ENCODE peak calls at places on chromosomes 11 and 22, in four cellular contexts. H is GM12878, W is SK-N-SH, R is HepG2. I is an unnamed sample.

GRCh38 chr11:94649925-94650623 is 82.9 kb downstream of the PIWIL4 start:
- DNase-seq in H (no peak), W (no peak), R (no peak), I (peak)

GRCh38 chr11:76659672-76660532 is 10.6 kb downstream of the LRRC32 start:
- DNase-seq in H (no peak), W (no peak), R (no peak), I (no peak)

GRCh38 chr11:64970731-64971151 is 1.2 kb downstream of the MAJIN start:
- DNase-seq in H (no peak), W (no peak), R (no peak), I (no peak)

GRCh38 chr11:334264-335033 is 13.8 kb upstream of the IFITM3 start:
- DNase-seq in H (no peak), W (no peak), R (no peak), I (no peak)

GRCh38 chr22:26845016-26845728 is 187.8 kb downstream of the MIAT start:
- DNase-seq in H (no peak), W (no peak), R (no peak), I (no peak)

GRCh38 chr11:115525600-115526006 is 21.4 kb upstream of the CADM1 start:
- DNase-seq in H (no peak), W (no peak), R (peak), I (no peak)

GRCh38 chr11:22666700-22667439 is 459 bp downstream of the GAS2 start:
- DNase-seq in H (no peak), W (peak), R (peak), I (peak)

GRCh38 chr11:57513911-57514537 is 1.5 kb downstream of the SLC43A1 start:
- DNase-seq in H (no peak), W (peak), R (no peak), I (no peak)

GRCh38 chr11:63998558-63999348 is 12.5 kb downstream of the OTUB1 start:
- DNase-seq in H (no peak), W (peak), R (no peak), I (no peak)

GRCh38 chr11:111526501-111526900 is 11.9 kb downstream of the HOATZ start:
- DNase-seq in H (no peak), W (no peak), R (no peak), I (no peak)

GRCh38 chr22:18096823-18097222 is 13.8 kb upstream of the TUBA8 start:
- DNase-seq in H (no peak), W (no peak), R (no peak), I (no peak)

GRCh38 chr22:46829140-46829891 is 66.9 kb downstream of the TBC1D22A start:
- DNase-seq in H (no peak), W (peak), R (no peak), I (no peak)

GRCh38 chr22:46673677-46674236 is 53.6 kb downstream of the GRAMD4 start:
- DNase-seq in H (no peak), W (no peak), R (no peak), I (no peak)

GRCh38 chr11:26947904-26948639 is 45.8 kb upstream of the FIBIN start:
- DNase-seq in H (no peak), W (no peak), R (no peak), I (no peak)

GRCh38 chr11:12785901-12786300 is 111.7 kb downstream of the TEAD1 start:
- DNase-seq in H (no peak), W (no peak), R (no peak), I (no peak)

GRCh38 chr11:44572884-44573283 is 7.4 kb downstream of the CD82 start:
- DNase-seq in H (no peak), W (peak), R (no peak), I (peak)

GRCh38 chr22:21632237-21632895 is at the start of gene CCDC116:
- DNase-seq in H (no peak), W (peak), R (peak), I (peak)

GRCh38 chr22:35648066-35649025 is at the start of gene APOL6:
- DNase-seq in H (peak), W (no peak), R (peak), I (no peak)

GRCh38 chr22:19885841-19886592 is 31.3 kb upstream of the GNB1L start:
- DNase-seq in H (no peak), W (no peak), R (no peak), I (no peak)

GRCh38 chr22:46728470-46728869 is 9.6 kb downstream of the CERK start:
- DNase-seq in H (no peak), W (peak), R (no peak), I (no peak)

GRCh38 chr11:66363805-66364535 is 7.6 kb downstream of the SLC29A2 start:
- DNase-seq in H (no peak), W (peak), R (no peak), I (peak)

GRCh38 chr11:17286332-17286731 is 9.8 kb downstream of the NUCB2 start:
- DNase-seq in H (no peak), W (no peak), R (no peak), I (no peak)

GRCh38 chr11:115616941-115617340 is 112.7 kb upstream of the CADM1 start:
- DNase-seq in H (no peak), W (no peak), R (no peak), I (no peak)

GRCh38 chr11:122817121-122817520 is 21.2 kb upstream of the CRTAM start:
- DNase-seq in H (no peak), W (no peak), R (no peak), I (no peak)

GRCh38 chr11:86641537-86642270 is 30.7 kb downstream of the ME3 start:
- DNase-seq in H (no peak), W (no peak), R (no peak), I (no peak)

GRCh38 chr22:47050601-47051051 is 288.2 kb downstream of the TBC1D22A start:
- DNase-seq in H (no peak), W (no peak), R (no peak), I (no peak)

GRCh38 chr11:128373011-128373410 is 214.3 kb downstream of the ETS1 start:
- DNase-seq in H (no peak), W (no peak), R (no peak), I (no peak)

GRCh38 chr11:64156235-64157011 is 9.5 kb downstream of the MACROD1 start:
- DNase-seq in H (no peak), W (no peak), R (peak), I (no peak)

GRCh38 chr11:65791719-65792213 is 4.9 kb downstream of the OVOL1 start:
- DNase-seq in H (peak), W (peak), R (no peak), I (no peak)

GRCh38 chr11:43837879-43838278 is 42.8 kb upstream of the ALKBH3 start:
- DNase-seq in H (no peak), W (no peak), R (no peak), I (no peak)

GRCh38 chr11:10605941-10606381 is 37.5 kb upstream of the LYVE1 start:
- DNase-seq in H (no peak), W (no peak), R (peak), I (no peak)

GRCh38 chr11:121741316-121741715 is 288.5 kb upstream of the SORL1-AS1 start:
- DNase-seq in H (no peak), W (peak), R (no peak), I (no peak)
- TF ChIP-seq TCF12 in H (no peak), W (peak), R (no peak), I (no peak)

DNA sequence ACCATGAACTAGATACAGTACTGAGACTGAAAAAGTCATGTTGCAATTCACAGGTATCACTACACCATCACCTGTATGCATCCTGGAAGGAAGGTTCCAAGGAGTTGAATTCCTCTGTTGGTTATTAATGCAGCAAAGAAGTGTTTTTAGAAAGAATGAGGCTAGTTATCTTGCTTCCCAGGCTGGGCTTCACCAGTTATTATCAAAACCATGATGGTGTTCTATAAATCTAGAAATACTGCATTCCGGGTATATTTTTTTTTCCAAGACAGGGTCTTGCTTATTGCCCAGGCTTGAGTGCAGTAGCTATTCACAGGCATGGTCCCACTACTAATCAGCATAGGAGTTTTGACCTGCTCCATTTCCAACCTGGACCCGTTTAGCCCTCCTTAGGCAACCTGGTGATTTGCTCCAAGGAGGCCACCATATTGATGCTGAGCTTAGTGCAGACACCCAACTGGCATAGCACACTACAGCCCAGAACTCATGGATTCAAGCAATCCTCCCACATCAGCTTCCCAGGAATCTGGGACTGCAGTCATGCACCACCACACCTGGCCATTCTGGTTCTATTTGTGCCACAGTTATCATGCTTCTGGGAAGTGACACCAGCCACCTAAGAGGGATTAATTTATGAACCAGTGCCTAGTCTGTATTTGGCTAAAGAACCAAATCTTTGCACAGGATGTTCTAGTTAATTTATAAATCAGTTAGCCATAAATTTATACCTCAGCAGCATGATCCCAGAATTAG is 1.6 kb upstream of the MPEG1 start:
- DNase-seq in H (no peak), W (no peak), R (no peak), I (no peak)
- TF ChIP-seq TCF12 in H (no peak), W (no peak), R (no peak), I (no peak)

DNA sequence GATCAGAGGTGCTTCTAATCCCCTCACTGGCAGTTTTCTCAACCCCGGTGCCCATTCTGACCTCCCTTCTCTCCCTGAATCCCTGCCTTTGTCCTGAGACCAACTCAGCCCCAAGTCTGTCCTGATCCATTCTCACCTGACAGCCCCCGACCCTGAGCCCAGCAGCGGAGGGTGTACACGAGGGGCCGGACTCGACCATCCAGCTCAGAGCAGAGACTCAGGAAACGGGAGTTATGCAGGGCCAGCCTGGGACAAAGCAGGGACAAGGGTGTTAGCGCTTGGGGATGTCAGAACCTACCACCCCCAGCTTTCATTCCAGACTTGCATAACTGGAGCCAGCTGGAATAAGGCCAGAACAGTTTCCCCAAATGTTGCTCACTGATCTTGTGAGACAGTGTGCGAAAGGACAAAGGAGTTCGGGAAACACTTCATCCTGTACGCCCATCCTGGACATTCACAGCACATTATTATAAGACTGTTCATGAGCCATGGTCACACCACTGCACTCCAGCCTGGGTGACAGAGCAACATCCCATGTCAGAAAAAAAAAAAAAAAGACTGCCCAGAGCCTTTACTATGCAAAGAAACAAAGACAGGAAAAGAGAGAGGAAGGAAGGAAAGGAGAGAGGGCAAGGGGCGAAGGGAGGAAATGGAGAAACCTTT is 3.5 kb upstream of the EEF1G start:
- DNase-seq in H (no peak), W (no peak), R (no peak), I (no peak)
- TF ChIP-seq TCF12 in H (no peak), W (no peak), R (no peak), I (no peak)

GRCh38 chr11:73347067-73347466 is 29.1 kb upstream of the RELT start:
- DNase-seq in H (no peak), W (no peak), R (peak), I (no peak)

GRCh38 chr11:73346186-73346935 is 29.8 kb upstream of the RELT start:
- DNase-seq in H (no peak), W (no peak), R (no peak), I (no peak)

GRCh38 chr11:73350908-73351636 is 25.1 kb upstream of the RELT start:
- DNase-seq in H (no peak), W (peak), R (peak), I (no peak)

GRCh38 chr11:73348838-73349237 is 27.4 kb upstream of the RELT start:
- DNase-seq in H (no peak), W (no peak), R (no peak), I (no peak)

DNA sequence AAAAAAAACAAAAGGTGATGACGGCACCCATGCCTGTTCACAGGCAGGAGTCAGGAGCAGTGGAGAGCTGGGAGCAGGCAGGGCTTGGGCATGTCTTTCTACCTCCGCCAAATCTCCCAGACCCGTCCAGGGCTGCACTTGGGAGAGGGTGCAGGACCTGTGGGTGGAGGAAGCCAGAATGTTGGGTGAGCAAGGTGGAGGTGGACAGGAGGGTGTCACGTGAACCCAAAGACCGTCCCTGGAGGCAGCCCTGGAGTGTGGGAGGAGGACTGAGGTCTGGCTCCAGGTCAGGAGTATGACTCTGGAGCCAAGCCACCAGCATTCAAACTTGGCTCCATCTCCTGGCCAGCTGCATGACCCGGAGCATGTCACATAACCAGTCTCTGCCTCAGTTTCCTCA is 26.6 kb upstream of the RELT start:
- DNase-seq in H (no peak), W (no peak), R (no peak), I (no peak)
- TF ChIP-seq TCF12 in H (no peak), W (no peak), R (no peak), I (no peak)